ENCODE peak calls at places on chromosomes 3 and 15, in seven cellular contexts. One of them, this sample, is unnamed.

GRCh38 chr3:14434105-14434504 is 31.7 kb downstream of the SLC6A6 start:
- DNase-seq in GM23338: no peak
- DNase-seq in stomach: peak; percentile 52
- DNase-seq in heart left ventricle: no peak
- DNase-seq in upper lobe of right lung: peak; percentile 79
- DNase-seq in RWPE2: no peak
- DNase-seq in MM.1S: no peak
- DNase-seq in this sample: no peak

GRCh38 chr3:195812366-195812765 is 637 bp upstream of the MUC4 start:
- DNase-seq in GM23338: no peak
- DNase-seq in stomach: no peak
- DNase-seq in heart left ventricle: no peak
- DNase-seq in upper lobe of right lung: no peak
- DNase-seq in RWPE2: no peak
- DNase-seq in MM.1S: no peak
- DNase-seq in this sample: no peak

GRCh38 chr3:48426401-48426909 is 3.4 kb downstream of the PLXNB1 start:
- DNase-seq in GM23338: no peak
- DNase-seq in stomach: no peak
- DNase-seq in heart left ventricle: peak; percentile 49
- DNase-seq in upper lobe of right lung: no peak
- DNase-seq in RWPE2: no peak
- DNase-seq in MM.1S: no peak
- DNase-seq in this sample: no peak

GRCh38 chr3:11154036-11154952 is at the start of gene HRH1:
- DNase-seq in GM23338: peak; percentile 49
- DNase-seq in stomach: no peak
- DNase-seq in heart left ventricle: peak; percentile 36
- DNase-seq in upper lobe of right lung: no peak
- DNase-seq in RWPE2: no peak
- DNase-seq in MM.1S: no peak
- DNase-seq in this sample: no peak

GRCh38 chr15:28918141-28918983 is 32.6 kb downstream of the APBA2 start:
- DNase-seq in GM23338: peak; percentile 95
- DNase-seq in stomach: no peak
- DNase-seq in heart left ventricle: no peak
- DNase-seq in upper lobe of right lung: peak; percentile 56
- DNase-seq in RWPE2: peak; percentile 68
- DNase-seq in MM.1S: no peak
- DNase-seq in this sample: no peak

GRCh38 chr15:69951511-69952209 is 146.1 kb downstream of the TLE3 start:
- DNase-seq in GM23338: no peak
- DNase-seq in stomach: no peak
- DNase-seq in heart left ventricle: no peak
- DNase-seq in upper lobe of right lung: no peak
- DNase-seq in RWPE2: no peak
- DNase-seq in MM.1S: no peak
- DNase-seq in this sample: no peak

GRCh38 chr15:48244923-48245322 is 38.8 kb downstream of the SLC12A1 start:
- DNase-seq in GM23338: no peak
- DNase-seq in stomach: no peak
- DNase-seq in heart left ventricle: no peak
- DNase-seq in upper lobe of right lung: no peak
- DNase-seq in RWPE2: no peak
- DNase-seq in MM.1S: no peak
- DNase-seq in this sample: no peak

GRCh38 chr3:126542340-126543241 is 16.1 kb downstream of the C3orf22 start:
- DNase-seq in GM23338: no peak
- DNase-seq in stomach: peak; percentile 11
- DNase-seq in heart left ventricle: peak; percentile 5
- DNase-seq in upper lobe of right lung: peak; percentile 58
- DNase-seq in RWPE2: peak; percentile 57
- DNase-seq in MM.1S: no peak
- DNase-seq in this sample: peak; percentile 4

GRCh38 chr15:65856821-65857455 is 12.4 kb upstream of the RAB11A start:
- DNase-seq in GM23338: peak; percentile 89
- DNase-seq in stomach: peak; percentile 83
- DNase-seq in heart left ventricle: peak; percentile 47
- DNase-seq in upper lobe of right lung: peak; percentile 82
- DNase-seq in RWPE2: peak; percentile 77
- DNase-seq in MM.1S: peak; percentile 70
- DNase-seq in this sample: peak; percentile 78

GRCh38 chr3:130093741-130094391 is 12.2 kb downstream of the ALG1L2 start:
- DNase-seq in GM23338: peak; percentile 51
- DNase-seq in stomach: no peak
- DNase-seq in heart left ventricle: no peak
- DNase-seq in upper lobe of right lung: no peak
- DNase-seq in RWPE2: no peak
- DNase-seq in MM.1S: peak; percentile 46
- DNase-seq in this sample: no peak

GRCh38 chr3:171286580-171287249 is 173.5 kb downstream of the TNIK start:
- DNase-seq in GM23338: no peak
- DNase-seq in stomach: no peak
- DNase-seq in heart left ventricle: no peak
- DNase-seq in upper lobe of right lung: no peak
- DNase-seq in RWPE2: no peak
- DNase-seq in MM.1S: peak; percentile 68
- DNase-seq in this sample: no peak

GRCh38 chr3:139120336-139120971 is 75.8 kb upstream of the PRR23C start:
- DNase-seq in GM23338: no peak
- DNase-seq in stomach: no peak
- DNase-seq in heart left ventricle: no peak
- DNase-seq in upper lobe of right lung: no peak
- DNase-seq in RWPE2: no peak
- DNase-seq in MM.1S: no peak
- DNase-seq in this sample: peak; percentile 16

GRCh38 chr15:42723068-42723467 is 13.9 kb downstream of the CDAN1 start:
- DNase-seq in GM23338: peak; percentile 44
- DNase-seq in stomach: no peak
- DNase-seq in heart left ventricle: no peak
- DNase-seq in upper lobe of right lung: no peak
- DNase-seq in RWPE2: no peak
- DNase-seq in MM.1S: no peak
- DNase-seq in this sample: no peak

GRCh38 chr3:173993299-173993698 is 595.8 kb downstream of the NLGN1 start:
- DNase-seq in GM23338: peak; percentile 48
- DNase-seq in stomach: no peak
- DNase-seq in heart left ventricle: no peak
- DNase-seq in upper lobe of right lung: no peak
- DNase-seq in RWPE2: no peak
- DNase-seq in MM.1S: no peak
- DNase-seq in this sample: no peak

GRCh38 chr3:42129014-42129953 is 38.1 kb downstream of the TRAK1 start:
- DNase-seq in GM23338: peak; percentile 33
- DNase-seq in stomach: peak; percentile 47
- DNase-seq in heart left ventricle: no peak
- DNase-seq in upper lobe of right lung: no peak
- DNase-seq in RWPE2: no peak
- DNase-seq in MM.1S: no peak
- DNase-seq in this sample: peak; percentile 47
- TF ChIP-seq CTCF in GM23338: no peak
- TF ChIP-seq CTCF in stomach: no peak
- TF ChIP-seq CTCF in heart left ventricle: no peak
- TF ChIP-seq CTCF in upper lobe of right lung: no peak
- TF ChIP-seq CTCF in RWPE2: no peak
- TF ChIP-seq CTCF in MM.1S: no peak
- TF ChIP-seq CTCF in this sample: no peak

GRCh38 chr15:77419050-77419835 is 661 bp downstream of the PEAK1 start:
- DNase-seq in GM23338: peak; percentile 70
- DNase-seq in stomach: peak; percentile 27
- DNase-seq in heart left ventricle: peak; percentile 59
- DNase-seq in upper lobe of right lung: peak; percentile 77
- DNase-seq in RWPE2: peak; percentile 72
- DNase-seq in MM.1S: peak; percentile 34
- DNase-seq in this sample: peak; percentile 37

GRCh38 chr15:77418341-77419049 is 1.4 kb downstream of the PEAK1 start:
- DNase-seq in GM23338: no peak
- DNase-seq in stomach: no peak
- DNase-seq in heart left ventricle: no peak
- DNase-seq in upper lobe of right lung: no peak
- DNase-seq in RWPE2: no peak
- DNase-seq in MM.1S: no peak
- DNase-seq in this sample: no peak

GRCh38 chr15:77416954-77417353 is 3.0 kb downstream of the PEAK1 start:
- DNase-seq in GM23338: peak; percentile 28
- DNase-seq in stomach: no peak
- DNase-seq in heart left ventricle: no peak
- DNase-seq in upper lobe of right lung: no peak
- DNase-seq in RWPE2: no peak
- DNase-seq in MM.1S: no peak
- DNase-seq in this sample: no peak

GRCh38 chr15:77415450-77416448 is 4.2 kb downstream of the PEAK1 start:
- DNase-seq in GM23338: peak; percentile 52
- DNase-seq in stomach: no peak
- DNase-seq in heart left ventricle: no peak
- DNase-seq in upper lobe of right lung: no peak
- DNase-seq in RWPE2: no peak
- DNase-seq in MM.1S: no peak
- DNase-seq in this sample: no peak

DNA sequence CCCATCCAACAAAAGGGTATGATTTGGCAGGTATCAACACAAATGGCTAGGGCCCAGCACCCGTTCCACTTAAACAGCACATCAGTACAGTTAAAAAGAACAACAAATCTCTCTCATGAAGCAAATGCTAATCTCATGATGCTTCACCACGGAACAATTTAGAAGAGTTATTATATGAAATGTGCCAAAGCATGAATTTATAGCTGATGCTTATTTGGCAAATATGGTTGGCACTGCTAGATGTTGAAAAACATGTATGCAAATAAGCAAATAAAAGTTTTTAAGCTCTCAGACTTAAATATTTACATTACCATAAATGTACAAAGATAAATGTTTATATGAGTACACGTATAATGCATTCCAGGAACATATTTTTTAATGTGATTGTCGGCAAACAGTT is 2.3 kb downstream of the PEAK1 start:
- DNase-seq in GM23338: no peak
- DNase-seq in stomach: no peak
- DNase-seq in heart left ventricle: no peak
- DNase-seq in upper lobe of right lung: no peak
- DNase-seq in RWPE2: no peak
- DNase-seq in MM.1S: no peak
- DNase-seq in this sample: no peak
- H3K4me3 ChIP-seq in GM23338: no peak overlapping the region
- H3K4me3 ChIP-seq in stomach: no peak overlapping the region
- H3K4me3 ChIP-seq in heart left ventricle: peak overlapping the region; percentile 95
- H3K4me3 ChIP-seq in upper lobe of right lung: peak overlapping the region; percentile 90
- H3K4me3 ChIP-seq in RWPE2: no peak overlapping the region
- H3K4me3 ChIP-seq in MM.1S: no peak overlapping the region
- H3K4me3 ChIP-seq in this sample: no peak overlapping the region

GRCh38 chr15:37744521-37744920 is 189.9 kb upstream of the TMCO5A start:
- DNase-seq in GM23338: no peak
- DNase-seq in stomach: no peak
- DNase-seq in heart left ventricle: no peak
- DNase-seq in upper lobe of right lung: no peak
- DNase-seq in RWPE2: no peak
- DNase-seq in MM.1S: no peak
- DNase-seq in this sample: no peak

GRCh38 chr15:37743826-37744225 is 190.6 kb upstream of the TMCO5A start:
- DNase-seq in GM23338: no peak
- DNase-seq in stomach: no peak
- DNase-seq in heart left ventricle: no peak
- DNase-seq in upper lobe of right lung: no peak
- DNase-seq in RWPE2: no peak
- DNase-seq in MM.1S: no peak
- DNase-seq in this sample: no peak

GRCh38 chr15:37740623-37741141 is 193.8 kb upstream of the TMCO5A start:
- DNase-seq in GM23338: no peak
- DNase-seq in stomach: no peak
- DNase-seq in heart left ventricle: no peak
- DNase-seq in upper lobe of right lung: no peak
- DNase-seq in RWPE2: no peak
- DNase-seq in MM.1S: no peak
- DNase-seq in this sample: no peak
- H3K27ac ChIP-seq in GM23338: no peak overlapping the region
- H3K27ac ChIP-seq in stomach: no peak overlapping the region
- H3K27ac ChIP-seq in heart left ventricle: no peak overlapping the region
- H3K27ac ChIP-seq in upper lobe of right lung: no peak overlapping the region
- H3K27ac ChIP-seq in RWPE2: no peak overlapping the region
- H3K27ac ChIP-seq in MM.1S: no peak overlapping the region
- H3K27ac ChIP-seq in this sample: no peak overlapping the region

DNA sequence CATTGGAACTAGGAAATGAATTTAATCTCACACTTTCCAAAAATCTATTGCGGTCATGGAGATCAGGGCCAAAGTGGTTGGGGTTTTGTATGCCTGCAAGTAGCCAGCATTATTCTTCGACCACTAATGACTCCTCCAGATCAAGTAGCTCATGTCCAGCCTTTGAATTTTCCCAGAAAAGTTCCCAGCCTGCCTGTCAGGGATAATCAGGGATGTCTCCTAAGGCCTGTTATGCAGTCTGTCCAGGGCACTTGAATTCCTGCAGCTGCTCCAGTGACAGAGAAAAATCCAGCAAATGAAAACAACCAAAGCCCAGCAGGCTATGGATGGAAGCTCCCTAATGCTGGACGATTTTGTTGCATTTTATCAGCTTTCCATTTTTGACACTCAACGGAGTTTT is 215.4 kb downstream of the ADAMTSL3 start:
- DNase-seq in GM23338: no peak
- DNase-seq in stomach: no peak
- DNase-seq in heart left ventricle: peak; percentile 46
- DNase-seq in upper lobe of right lung: no peak
- DNase-seq in RWPE2: no peak
- DNase-seq in MM.1S: no peak
- DNase-seq in this sample: no peak
- TF ChIP-seq CTCF in GM23338: no peak
- TF ChIP-seq CTCF in stomach: no peak
- TF ChIP-seq CTCF in heart left ventricle: no peak
- TF ChIP-seq CTCF in upper lobe of right lung: no peak
- TF ChIP-seq CTCF in RWPE2: no peak
- TF ChIP-seq CTCF in MM.1S: no peak
- TF ChIP-seq CTCF in this sample: no peak

GRCh38 chr15:96328101-96328958 is 2.2 kb upstream of the NR2F2 start:
- DNase-seq in GM23338: no peak
- DNase-seq in stomach: no peak
- DNase-seq in heart left ventricle: no peak
- DNase-seq in upper lobe of right lung: no peak
- DNase-seq in RWPE2: no peak
- DNase-seq in MM.1S: no peak
- DNase-seq in this sample: no peak
- H3K4me3 ChIP-seq in GM23338: peak overlapping the region; percentile 54
- H3K4me3 ChIP-seq in stomach: peak overlapping the region; percentile 89
- H3K4me3 ChIP-seq in heart left ventricle: peak overlapping the region; percentile 86
- H3K4me3 ChIP-seq in upper lobe of right lung: peak overlapping the region; percentile 65
- H3K4me3 ChIP-seq in RWPE2: peak overlapping the region; percentile 51
- H3K4me3 ChIP-seq in MM.1S: no peak overlapping the region
- H3K4me3 ChIP-seq in this sample: no peak overlapping the region

GRCh38 chr3:71446260-71446659 is 137.3 kb downstream of the FOXP1 start:
- DNase-seq in GM23338: no peak
- DNase-seq in stomach: no peak
- DNase-seq in heart left ventricle: no peak
- DNase-seq in upper lobe of right lung: no peak
- DNase-seq in RWPE2: no peak
- DNase-seq in MM.1S: no peak
- DNase-seq in this sample: no peak
- H3K27ac ChIP-seq in GM23338: no peak overlapping the region
- H3K27ac ChIP-seq in stomach: no peak overlapping the region
- H3K27ac ChIP-seq in heart left ventricle: no peak overlapping the region
- H3K27ac ChIP-seq in upper lobe of right lung: peak overlapping the region; percentile 24
- H3K27ac ChIP-seq in RWPE2: peak overlapping the region; percentile 93
- H3K27ac ChIP-seq in MM.1S: no peak overlapping the region
- H3K27ac ChIP-seq in this sample: no peak overlapping the region

GRCh38 chr15:51286816-51287215 is 51.6 kb downstream of the CYP19A1 start:
- DNase-seq in GM23338: peak; percentile 16
- DNase-seq in stomach: no peak
- DNase-seq in heart left ventricle: no peak
- DNase-seq in upper lobe of right lung: no peak
- DNase-seq in RWPE2: no peak
- DNase-seq in MM.1S: peak; percentile 47
- DNase-seq in this sample: no peak
- TF ChIP-seq CTCF in GM23338: peak; percentile 48
- TF ChIP-seq CTCF in stomach: no peak
- TF ChIP-seq CTCF in heart left ventricle: peak; percentile 35
- TF ChIP-seq CTCF in upper lobe of right lung: no peak
- TF ChIP-seq CTCF in RWPE2: peak; percentile 41
- TF ChIP-seq CTCF in MM.1S: peak; percentile 53
- TF ChIP-seq CTCF in this sample: no peak